ENCODE peak calls at places on chromosome 20, in five cellular contexts. O is neuronal stem cell, H is mesendoderm, K is H9, P is H1. A is an unnamed sample.

GRCh38 chr20:62991196-62991807 is 15.5 kb downstream of the BHLHE23 start:
- DNase-seq in O (no peak), H (no peak), K (no peak), P (no peak), A (no peak)

GRCh38 chr20:10696650-10697049 is 22.9 kb upstream of the JAG1 start:
- DNase-seq in O (no peak), H (peak), K (peak), P (peak), A (no peak)

GRCh38 chr20:54219751-54220426 is 12.0 kb downstream of the PFDN4 start:
- DNase-seq in O (no peak), H (peak), K (no peak), P (no peak), A (peak)

GRCh38 chr20:22833851-22834250 is 201.3 kb upstream of the SSTR4 start:
- DNase-seq in O (no peak), H (peak), K (no peak), P (no peak), A (peak)

GRCh38 chr20:17533396-17533795 is 2.2 kb upstream of the BFSP1 start:
- DNase-seq in O (peak), H (peak), K (peak), P (no peak), A (peak)

GRCh38 chr20:21490105-21490504 is 23.8 kb downstream of the NKX2-2 start:
- DNase-seq in O (no peak), H (peak), K (no peak), P (no peak), A (no peak)

GRCh38 chr20:4170621-4171537 is 155.5 kb upstream of the RNF24 start:
- DNase-seq in O (no peak), H (no peak), K (no peak), P (no peak), A (peak)

GRCh38 chr20:23094927-23095326 is 8.8 kb upstream of the CD93 start:
- DNase-seq in O (no peak), H (no peak), K (no peak), P (no peak), A (peak)

GRCh38 chr20:6848041-6848440 is 80.6 kb downstream of the BMP2 start:
- DNase-seq in O (no peak), H (peak), K (no peak), P (no peak), A (no peak)

GRCh38 chr20:33305591-33306057 is 22.6 kb downstream of the BPIFB1 start:
- DNase-seq in O (no peak), H (no peak), K (no peak), P (no peak), A (peak)

GRCh38 chr20:49635829-49636228 is 67.9 kb upstream of the PTGIS start:
- DNase-seq in O (no peak), H (no peak), K (no peak), P (no peak), A (no peak)

GRCh38 chr20:29878777-29879442 is 1378.6 kb upstream of the DEFB115 start:
- DNase-seq in O (no peak), H (no peak), K (no peak), P (no peak), A (no peak)

GRCh38 chr20:46051556-46052323 is 22.7 kb downstream of the SLC12A5 start:
- DNase-seq in O (no peak), H (no peak), K (no peak), P (no peak), A (no peak)

GRCh38 chr20:15045246-15045645 is 707.8 kb upstream of the FLRT3 start:
- DNase-seq in O (no peak), H (no peak), K (no peak), P (no peak), A (no peak)

GRCh38 chr20:4830696-4831095 is 109.0 kb downstream of the PRND start:
- DNase-seq in O (no peak), H (no peak), K (no peak), P (no peak), A (no peak)

GRCh38 chr20:21238818-21239530 is 64.2 kb upstream of the XRN2 start:
- DNase-seq in O (no peak), H (no peak), K (no peak), P (no peak), A (no peak)

GRCh38 chr20:51532577-51533191 is 9.8 kb downstream of the NFATC2 start:
- DNase-seq in O (no peak), H (no peak), K (no peak), P (no peak), A (no peak)

GRCh38 chr20:31788578-31788977 is 30.6 kb upstream of the MYLK2 start:
- DNase-seq in O (no peak), H (peak), K (peak), P (no peak), A (no peak)

GRCh38 chr20:24747015-24747712 is 201.9 kb upstream of the CST7 start:
- DNase-seq in O (no peak), H (no peak), K (peak), P (no peak), A (no peak)

GRCh38 chr20:44017905-44018683 is 103.4 kb downstream of the TOX2 start:
- DNase-seq in O (no peak), H (no peak), K (no peak), P (no peak), A (peak)

GRCh38 chr20:6533828-6534388 is 233.6 kb upstream of the BMP2 start:
- DNase-seq in O (no peak), H (no peak), K (no peak), P (no peak), A (peak)

GRCh38 chr20:6974819-6975218 is 207.3 kb downstream of the BMP2 start:
- DNase-seq in O (no peak), H (no peak), K (no peak), P (no peak), A (no peak)

GRCh38 chr20:44435630-44436335 is 39.9 kb upstream of the TTPAL start:
- DNase-seq in O (no peak), H (no peak), K (no peak), P (no peak), A (no peak)

GRCh38 chr20:5095931-5096330 is 23.8 kb downstream of the PCNA start:
- DNase-seq in O (no peak), H (no peak), K (no peak), P (no peak), A (no peak)

GRCh38 chr20:3115190-3116107 is 30.9 kb upstream of the AVP start:
- DNase-seq in O (peak), H (peak), K (peak), P (peak), A (peak)

DNA sequence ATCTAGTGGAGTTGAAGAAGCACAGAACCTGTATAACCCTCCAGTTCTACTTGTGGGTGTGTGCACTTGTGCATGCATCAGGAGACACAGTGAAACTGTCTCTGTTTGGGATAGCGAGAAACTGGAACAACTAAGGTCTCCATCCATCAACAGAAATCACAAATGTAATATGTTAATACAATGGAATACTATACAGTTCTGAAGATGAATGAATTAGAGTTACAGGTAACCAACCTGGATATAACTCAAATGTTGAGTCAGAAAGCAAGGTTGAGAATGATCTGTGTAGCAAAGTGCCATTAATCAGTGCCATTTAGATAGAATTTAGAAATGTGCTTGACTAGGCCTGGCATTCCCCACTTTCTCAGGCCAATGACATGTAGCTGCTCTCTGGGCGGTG is 4.6 kb upstream of the NSFL1C start:
- DNase-seq in O (no peak), H (no peak), K (no peak), P (no peak), A (no peak)
- H2BK120ac ChIP-seq in O (no peak), H (no peak), K (no peak), P (no peak), A (no peak)

GRCh38 chr20:61082700-61083099 is 169.4 kb upstream of the CDH4 start:
- DNase-seq in O (no peak), H (no peak), K (no peak), P (no peak), A (no peak)

GRCh38 chr20:61083431-61083830 is 168.6 kb upstream of the CDH4 start:
- DNase-seq in O (no peak), H (no peak), K (no peak), P (no peak), A (no peak)

GRCh38 chr20:61086031-61086430 is 166.0 kb upstream of the CDH4 start:
- DNase-seq in O (no peak), H (no peak), K (no peak), P (no peak), A (no peak)
- H2BK120ac ChIP-seq in O (no peak), H (no peak), K (no peak), P (no peak), A (no peak)

GRCh38 chr20:56626367-56627121 is 2.6 kb upstream of the TFAP2C start:
- DNase-seq in O (peak), H (peak), K (peak), P (peak), A (peak)

GRCh38 chr20:56628015-56628872 is 862 bp upstream of the TFAP2C start:
- DNase-seq in O (no peak), H (peak), K (peak), P (peak), A (peak)

GRCh38 chr20:56625837-56626236 is 3.3 kb upstream of the TFAP2C start:
- DNase-seq in O (no peak), H (peak), K (no peak), P (no peak), A (peak)

GRCh38 chr20:56628873-56629463 is at the start of gene TFAP2C:
- DNase-seq in O (peak), H (peak), K (peak), P (peak), A (peak)

GRCh38 chr20:56627122-56628014 is 1.7 kb upstream of the TFAP2C start:
- DNase-seq in O (no peak), H (peak), K (peak), P (peak), A (peak)
- H2BK120ac ChIP-seq in O (no peak), H (no peak), K (no peak), P (no peak), A (no peak)

DNA sequence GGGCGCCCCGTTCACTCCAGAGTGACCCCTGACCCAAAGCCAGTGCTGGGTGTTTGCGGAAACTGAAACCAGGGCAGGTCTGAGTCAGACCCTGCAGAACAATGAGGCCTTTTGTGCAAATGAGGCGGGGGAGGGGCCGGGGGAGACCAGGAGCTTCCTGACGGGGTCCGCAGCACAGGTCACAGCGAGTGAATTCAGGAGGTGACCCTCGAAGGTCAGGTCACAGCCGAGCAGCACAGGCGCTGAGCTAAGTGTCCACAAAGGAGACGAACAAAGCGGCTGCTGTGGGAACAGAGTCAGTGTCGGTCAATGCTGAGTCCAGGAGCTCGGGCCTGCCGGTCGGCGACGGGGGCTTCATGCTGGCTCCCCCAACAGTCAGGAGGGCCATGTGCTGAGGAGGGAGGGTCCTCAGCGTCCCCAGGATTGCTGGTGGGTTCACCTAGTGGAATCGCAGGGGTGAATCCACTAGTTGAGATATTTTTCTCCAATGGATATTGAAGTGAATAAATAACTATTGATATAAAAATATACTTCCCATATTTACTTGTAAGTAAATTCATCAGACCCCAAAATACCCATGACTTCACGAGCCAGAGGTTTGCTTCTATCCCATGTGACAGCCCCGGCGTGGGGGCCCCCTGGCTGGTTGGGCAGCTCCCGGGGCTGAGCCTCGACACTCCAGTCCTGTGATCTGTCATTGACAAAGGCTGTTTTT is 188.4 kb upstream of the SULF2 start:
- DNase-seq in O (peak), H (peak), K (peak), P (peak), A (no peak)
- H2BK120ac ChIP-seq in O (no peak), H (no peak), K (no peak), P (no peak), A (no peak)

GRCh38 chr20:35319206-35320197 is 27.3 kb upstream of the FAM83C start:
- DNase-seq in O (no peak), H (peak), K (no peak), P (no peak), A (peak)

GRCh38 chr20:35318502-35319157 is 26.4 kb upstream of the FAM83C start:
- DNase-seq in O (no peak), H (peak), K (no peak), P (no peak), A (peak)

GRCh38 chr20:35316086-35316485 is 23.9 kb upstream of the FAM83C start:
- DNase-seq in O (no peak), H (no peak), K (no peak), P (no peak), A (no peak)

GRCh38 chr20:35315199-35316020 is 23.2 kb upstream of the FAM83C start:
- DNase-seq in O (no peak), H (no peak), K (no peak), P (no peak), A (peak)

GRCh38 chr20:35317416-35317815 is 25.2 kb upstream of the FAM83C start:
- DNase-seq in O (no peak), H (no peak), K (no peak), P (no peak), A (no peak)
- H2BK120ac ChIP-seq in O (no peak), H (no peak), K (no peak), P (no peak), A (no peak)

GRCh38 chr20:56445540-56445939 is 22.9 kb upstream of the RTF2 start:
- DNase-seq in O (no peak), H (no peak), K (no peak), P (no peak), A (no peak)
- H2BK120ac ChIP-seq in O (no peak), H (no peak), K (no peak), P (no peak), A (no peak)

A was measured in mesenchymal stem cell.